ENCODE peak calls at places on chromosomes 2 and 18, in five cellular contexts. One of them, this sample, is unnamed.

GRCh38 chr2:105576050-105576439 is 168.7 kb upstream of the NCK2 start:
- DNase-seq in HCT116: no peak
- DNase-seq in body of pancreas: no peak
- DNase-seq in IMR-90: no peak
- DNase-seq in ovary: no peak
- DNase-seq in this sample: no peak

GRCh38 chr18:47601608-47602272 is 328.7 kb downstream of the SMAD2 start:
- DNase-seq in HCT116: no peak
- DNase-seq in body of pancreas: no peak
- DNase-seq in IMR-90: no peak
- DNase-seq in ovary: no peak
- DNase-seq in this sample: no peak

GRCh38 chr2:229350928-229351327 is 79.8 kb upstream of the PID1 start:
- DNase-seq in HCT116: no peak
- DNase-seq in body of pancreas: no peak
- DNase-seq in IMR-90: no peak
- DNase-seq in ovary: no peak
- DNase-seq in this sample: no peak

GRCh38 chr2:193695367-193695766 is 1500.6 kb upstream of the TMEFF2 start:
- DNase-seq in HCT116: peak; percentile 22
- DNase-seq in body of pancreas: no peak
- DNase-seq in IMR-90: no peak
- DNase-seq in ovary: no peak
- DNase-seq in this sample: no peak

GRCh38 chr2:8337321-8337720 is 344.5 kb upstream of the ID2 start:
- DNase-seq in HCT116: no peak
- DNase-seq in body of pancreas: no peak
- DNase-seq in IMR-90: no peak
- DNase-seq in ovary: no peak
- DNase-seq in this sample: no peak

GRCh38 chr2:118718921-118719320 is 128.5 kb downstream of the EN1 start:
- DNase-seq in HCT116: no peak
- DNase-seq in body of pancreas: no peak
- DNase-seq in IMR-90: no peak
- DNase-seq in ovary: no peak
- DNase-seq in this sample: no peak

GRCh38 chr2:151334082-151334815 is 23.1 kb upstream of the TNFAIP6 start:
- DNase-seq in HCT116: no peak
- DNase-seq in body of pancreas: no peak
- DNase-seq in IMR-90: peak; percentile 94
- DNase-seq in ovary: no peak
- DNase-seq in this sample: no peak

GRCh38 chr2:20641123-20641985 is 9.5 kb downstream of the HS1BP3 start:
- DNase-seq in HCT116: no peak
- DNase-seq in body of pancreas: no peak
- DNase-seq in IMR-90: peak; percentile 77
- DNase-seq in ovary: no peak
- DNase-seq in this sample: no peak

GRCh38 chr2:61291851-61292575 is 130.0 kb downstream of the C2orf74 start:
- DNase-seq in HCT116: no peak
- DNase-seq in body of pancreas: no peak
- DNase-seq in IMR-90: peak; percentile 52
- DNase-seq in ovary: no peak
- DNase-seq in this sample: no peak

GRCh38 chr2:30230479-30230854 is 867 bp upstream of the LBH start:
- DNase-seq in HCT116: no peak
- DNase-seq in body of pancreas: no peak
- DNase-seq in IMR-90: peak; percentile 64
- DNase-seq in ovary: peak; percentile 79
- DNase-seq in this sample: no peak

GRCh38 chr18:77114564-77115391 is 17.8 kb downstream of the MBP start:
- DNase-seq in HCT116: no peak
- DNase-seq in body of pancreas: peak; percentile 97
- DNase-seq in IMR-90: peak; percentile 94
- DNase-seq in ovary: peak; percentile 83
- DNase-seq in this sample: peak; percentile 94

GRCh38 chr2:207241198-207241597 is 75.5 kb upstream of the KLF7 start:
- DNase-seq in HCT116: no peak
- DNase-seq in body of pancreas: no peak
- DNase-seq in IMR-90: peak; percentile 32
- DNase-seq in ovary: no peak
- DNase-seq in this sample: no peak

GRCh38 chr2:162430323-162430722 is 86.4 kb downstream of the GCA start:
- DNase-seq in HCT116: no peak
- DNase-seq in body of pancreas: peak; percentile 25
- DNase-seq in IMR-90: no peak
- DNase-seq in ovary: no peak
- DNase-seq in this sample: no peak

GRCh38 chr2:3598197-3598910 is 3.4 kb downstream of the COLEC11 start:
- DNase-seq in HCT116: no peak
- DNase-seq in body of pancreas: no peak
- DNase-seq in IMR-90: no peak
- DNase-seq in ovary: no peak
- DNase-seq in this sample: no peak

GRCh38 chr2:213451542-213452256 is 167.4 kb downstream of the SPAG16 start:
- DNase-seq in HCT116: no peak
- DNase-seq in body of pancreas: peak; percentile 26
- DNase-seq in IMR-90: no peak
- DNase-seq in ovary: no peak
- DNase-seq in this sample: no peak

GRCh38 chr18:51330148-51330547 is 132.7 kb upstream of the MEX3C start:
- DNase-seq in HCT116: no peak
- DNase-seq in body of pancreas: no peak
- DNase-seq in IMR-90: no peak
- DNase-seq in ovary: no peak
- DNase-seq in this sample: no peak

GRCh38 chr18:74310411-74310810 is 5.2 kb upstream of the C18orf63 start:
- DNase-seq in HCT116: no peak
- DNase-seq in body of pancreas: peak; percentile 46
- DNase-seq in IMR-90: peak; percentile 60
- DNase-seq in ovary: no peak
- DNase-seq in this sample: no peak

GRCh38 chr2:136534817-136535216 is 230.5 kb upstream of the THSD7B start:
- DNase-seq in HCT116: no peak
- DNase-seq in body of pancreas: no peak
- DNase-seq in IMR-90: no peak
- DNase-seq in ovary: no peak
- DNase-seq in this sample: no peak

GRCh38 chr2:46601328-46601963 is 122.1 kb downstream of the TMEM247 start:
- DNase-seq in HCT116: no peak
- DNase-seq in body of pancreas: no peak
- DNase-seq in IMR-90: peak; percentile 10
- DNase-seq in ovary: no peak
- DNase-seq in this sample: no peak

GRCh38 chr2:66439291-66440010 is 4.5 kb downstream of the MEIS1 start:
- DNase-seq in HCT116: no peak
- DNase-seq in body of pancreas: no peak
- DNase-seq in IMR-90: no peak
- DNase-seq in ovary: peak; percentile 59
- DNase-seq in this sample: no peak

GRCh38 chr18:43705850-43706249 is 428.6 kb upstream of the SYT4 start:
- DNase-seq in HCT116: no peak
- DNase-seq in body of pancreas: no peak
- DNase-seq in IMR-90: no peak
- DNase-seq in ovary: no peak
- DNase-seq in this sample: no peak

GRCh38 chr2:200180943-200181342 is 125.5 kb upstream of the SPATS2L start:
- DNase-seq in HCT116: no peak
- DNase-seq in body of pancreas: no peak
- DNase-seq in IMR-90: no peak
- DNase-seq in ovary: no peak
- DNase-seq in this sample: no peak

GRCh38 chr2:65430515-65431416 is 1.6 kb downstream of the SPRED2 start:
- DNase-seq in HCT116: peak; percentile 75
- DNase-seq in body of pancreas: peak; percentile 78
- DNase-seq in IMR-90: peak; percentile 41
- DNase-seq in ovary: peak; percentile 62
- DNase-seq in this sample: no peak

GRCh38 chr2:29164101-29164846 is 49.1 kb downstream of the CLIP4 start:
- DNase-seq in HCT116: no peak
- DNase-seq in body of pancreas: no peak
- DNase-seq in IMR-90: no peak
- DNase-seq in ovary: no peak
- DNase-seq in this sample: no peak

DNA sequence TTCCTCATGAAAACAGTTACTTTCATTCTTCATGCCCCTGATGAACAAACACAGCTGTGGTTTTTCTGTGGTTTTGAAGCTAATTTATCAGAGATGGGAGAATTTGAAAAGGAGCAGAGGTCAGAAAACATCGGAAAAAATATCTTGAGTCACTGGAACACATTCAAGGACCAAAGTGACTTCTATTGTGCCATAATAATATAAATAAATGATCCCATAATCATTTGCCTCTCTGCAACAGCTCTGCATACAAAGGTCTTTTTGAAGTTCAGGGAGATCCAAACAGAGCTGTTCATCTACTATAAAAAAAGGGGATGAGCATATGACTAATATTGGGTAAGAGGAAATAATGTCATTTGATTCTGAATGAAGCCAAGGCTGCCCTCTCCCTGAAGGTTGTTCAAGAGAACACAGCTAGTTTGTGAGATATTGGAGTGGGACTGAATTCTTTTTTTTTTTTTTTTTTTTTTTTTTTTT is 201.3 kb upstream of the GALNT5 start:
- DNase-seq in HCT116: peak; percentile 56
- DNase-seq in body of pancreas: no peak
- DNase-seq in IMR-90: peak; percentile 75
- DNase-seq in ovary: no peak
- DNase-seq in this sample: no peak
- TF ChIP-seq POLR2A in HCT116: no peak
- TF ChIP-seq POLR2A in body of pancreas: no peak
- TF ChIP-seq POLR2A in IMR-90: no peak
- TF ChIP-seq POLR2A in ovary: no peak
- TF ChIP-seq POLR2A in this sample: no peak

GRCh38 chr2:218896501-218897393 is 16.1 kb downstream of the WNT10A start:
- DNase-seq in HCT116: no peak
- DNase-seq in body of pancreas: peak; percentile 23
- DNase-seq in IMR-90: peak; percentile 31
- DNase-seq in ovary: no peak
- DNase-seq in this sample: no peak
- TF ChIP-seq POLR2A in HCT116: no peak
- TF ChIP-seq POLR2A in body of pancreas: no peak
- TF ChIP-seq POLR2A in IMR-90: no peak
- TF ChIP-seq POLR2A in ovary: no peak
- TF ChIP-seq POLR2A in this sample: no peak

GRCh38 chr2:235063501-235063961 is 111.7 kb downstream of the SH3BP4 start:
- DNase-seq in HCT116: no peak
- DNase-seq in body of pancreas: no peak
- DNase-seq in IMR-90: no peak
- DNase-seq in ovary: no peak
- DNase-seq in this sample: no peak
- TF ChIP-seq POLR2A in HCT116: no peak
- TF ChIP-seq POLR2A in body of pancreas: no peak
- TF ChIP-seq POLR2A in IMR-90: no peak
- TF ChIP-seq POLR2A in ovary: no peak
- TF ChIP-seq POLR2A in this sample: no peak

GRCh38 chr2:84902526-84902925 is 2.9 kb upstream of the TMSB10 start:
- DNase-seq in HCT116: no peak
- DNase-seq in body of pancreas: no peak
- DNase-seq in IMR-90: no peak
- DNase-seq in ovary: no peak
- DNase-seq in this sample: no peak

GRCh38 chr2:84904151-84904550 is 1.3 kb upstream of the TMSB10 start:
- DNase-seq in HCT116: no peak
- DNase-seq in body of pancreas: no peak
- DNase-seq in IMR-90: no peak
- DNase-seq in ovary: no peak
- DNase-seq in this sample: peak; percentile 14

GRCh38 chr2:84906108-84906899 is 848 bp downstream of the TMSB10 start:
- DNase-seq in HCT116: no peak
- DNase-seq in body of pancreas: peak; percentile 53
- DNase-seq in IMR-90: no peak
- DNase-seq in ovary: peak; percentile 51
- DNase-seq in this sample: no peak

GRCh38 chr2:84905181-84906107 is at the start of gene TMSB10:
- DNase-seq in HCT116: no peak
- DNase-seq in body of pancreas: peak; percentile 87
- DNase-seq in IMR-90: peak; percentile 80
- DNase-seq in ovary: peak; percentile 93
- DNase-seq in this sample: peak; percentile 89

DNA sequence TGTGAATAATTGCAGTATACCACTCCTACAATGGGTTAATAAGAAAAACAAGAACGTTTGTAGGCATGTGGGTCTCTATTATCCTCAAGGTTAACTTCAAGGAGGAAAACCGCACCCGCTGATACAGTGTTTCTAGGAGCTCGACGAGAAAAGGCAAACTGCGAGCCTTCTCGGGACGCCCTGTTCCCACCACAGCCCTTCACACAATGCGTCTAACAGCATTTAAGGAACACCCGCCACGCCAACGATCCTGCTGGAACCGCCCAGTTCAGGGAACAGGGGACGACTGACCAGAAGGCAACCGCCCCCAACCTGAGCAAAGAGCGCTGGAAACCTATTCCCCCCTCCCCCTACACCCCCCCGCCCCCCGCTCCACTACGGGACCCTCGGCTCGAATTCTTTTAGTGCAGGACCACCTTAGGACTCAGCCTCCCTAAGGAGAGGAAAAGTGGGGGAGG is 710 bp upstream of the TMSB10 start:
- DNase-seq in HCT116: no peak
- DNase-seq in body of pancreas: peak; percentile 85
- DNase-seq in IMR-90: peak; percentile 55
- DNase-seq in ovary: peak; percentile 77
- DNase-seq in this sample: peak; percentile 76
- TF ChIP-seq POLR2A in HCT116: no peak
- TF ChIP-seq POLR2A in body of pancreas: peak; percentile 68
- TF ChIP-seq POLR2A in IMR-90: peak; percentile 48
- TF ChIP-seq POLR2A in ovary: peak; percentile 6
- TF ChIP-seq POLR2A in this sample: no peak